ENCODE peak calls at places on chromosomes 13 and 19, in four cellular contexts. E is heart left ventricle, Y is psoas muscle, V is SJSA1. A is an unnamed sample. For H3K36me3, the result is how much of the 10 kb centered on the place peaks cover.

GRCh38 chr19:7767487-7767886 is 4.4 kb downstream of the CLEC4M start:
- DNase-seq in E (no peak), Y (no peak), V (no peak), A (no peak)

GRCh38 chr19:46731007-46731501 is 14.1 kb upstream of the PRKD2 start:
- DNase-seq in E (no peak), Y (no peak), V (peak), A (no peak)

GRCh38 chr13:23050126-23050525 is 130.7 kb upstream of the SGCG start:
- DNase-seq in E (no peak), Y (no peak), V (no peak), A (no peak)

GRCh38 chr19:34316741-34317241 is 48.2 kb upstream of the GPI start:
- DNase-seq in E (no peak), Y (no peak), V (no peak), A (no peak)

GRCh38 chr19:367963-368623 is 23.5 kb upstream of the MIER2 start:
- DNase-seq in E (no peak), Y (no peak), V (peak), A (no peak)

GRCh38 chr13:95128045-95128643 is 173.1 kb downstream of the ABCC4 start:
- DNase-seq in E (no peak), Y (no peak), V (no peak), A (no peak)

GRCh38 chr19:12155324-12155723 is 1.2 kb downstream of the ZNF625 start:
- DNase-seq in E (no peak), Y (no peak), V (no peak), A (no peak)

GRCh38 chr13:60165391-60166099 is 1.8 kb upstream of the DIAPH3 start:
- DNase-seq in E (no peak), Y (no peak), V (no peak), A (no peak)

GRCh38 chr19:8311461-8312260 is 3.5 kb upstream of the CD320 start:
- DNase-seq in E (peak), Y (peak), V (peak), A (no peak)

GRCh38 chr19:51441410-51442390 is 16.6 kb downstream of the SIGLEC8 start:
- DNase-seq in E (no peak), Y (no peak), V (peak), A (peak)

GRCh38 chr19:50820549-50821247 is 2.9 kb downstream of the KLK1 start:
- DNase-seq in E (no peak), Y (no peak), V (no peak), A (no peak)

GRCh38 chr13:28532226-28533048 is 37.5 kb upstream of the FLT1 start:
- DNase-seq in E (peak), Y (peak), V (peak), A (no peak)

DNA sequence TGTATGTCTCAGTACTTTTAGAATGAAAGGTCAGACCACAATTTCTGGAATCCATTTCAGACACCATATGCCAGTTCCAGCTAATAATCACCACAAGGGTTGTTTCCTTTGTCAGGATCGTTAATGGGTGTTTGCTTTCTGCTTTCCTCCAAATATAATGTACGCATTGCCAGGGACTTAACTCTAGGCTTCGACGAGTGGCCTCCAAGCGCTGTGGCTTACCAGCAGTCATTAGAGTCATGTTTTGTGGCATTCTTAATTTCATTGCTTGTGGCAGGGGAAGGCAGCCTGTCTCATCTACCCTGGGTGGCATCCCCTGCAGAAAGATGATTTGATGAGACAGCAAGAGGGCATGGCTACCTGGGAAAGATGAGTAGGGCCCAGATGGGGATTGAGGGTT is 22.5 kb downstream of the SAFB start:
- DNase-seq in E (no peak), Y (no peak), V (no peak), A (no peak)
- H3K36me3 ChIP-seq in E (half or more), Y (under half), V (half or more), A (half or more)

GRCh38 chr13:107865643-107866006 is 349.7 kb downstream of the LIG4 start:
- DNase-seq in E (no peak), Y (no peak), V (no peak), A (no peak)

GRCh38 chr13:107870400-107870799 is 344.9 kb downstream of the LIG4 start:
- DNase-seq in E (no peak), Y (no peak), V (no peak), A (no peak)

GRCh38 chr13:107866666-107867623 is 348.4 kb downstream of the LIG4 start:
- DNase-seq in E (peak), Y (no peak), V (no peak), A (no peak)

GRCh38 chr13:107866007-107866665 is 349.2 kb downstream of the LIG4 start:
- DNase-seq in E (no peak), Y (no peak), V (no peak), A (no peak)

DNA sequence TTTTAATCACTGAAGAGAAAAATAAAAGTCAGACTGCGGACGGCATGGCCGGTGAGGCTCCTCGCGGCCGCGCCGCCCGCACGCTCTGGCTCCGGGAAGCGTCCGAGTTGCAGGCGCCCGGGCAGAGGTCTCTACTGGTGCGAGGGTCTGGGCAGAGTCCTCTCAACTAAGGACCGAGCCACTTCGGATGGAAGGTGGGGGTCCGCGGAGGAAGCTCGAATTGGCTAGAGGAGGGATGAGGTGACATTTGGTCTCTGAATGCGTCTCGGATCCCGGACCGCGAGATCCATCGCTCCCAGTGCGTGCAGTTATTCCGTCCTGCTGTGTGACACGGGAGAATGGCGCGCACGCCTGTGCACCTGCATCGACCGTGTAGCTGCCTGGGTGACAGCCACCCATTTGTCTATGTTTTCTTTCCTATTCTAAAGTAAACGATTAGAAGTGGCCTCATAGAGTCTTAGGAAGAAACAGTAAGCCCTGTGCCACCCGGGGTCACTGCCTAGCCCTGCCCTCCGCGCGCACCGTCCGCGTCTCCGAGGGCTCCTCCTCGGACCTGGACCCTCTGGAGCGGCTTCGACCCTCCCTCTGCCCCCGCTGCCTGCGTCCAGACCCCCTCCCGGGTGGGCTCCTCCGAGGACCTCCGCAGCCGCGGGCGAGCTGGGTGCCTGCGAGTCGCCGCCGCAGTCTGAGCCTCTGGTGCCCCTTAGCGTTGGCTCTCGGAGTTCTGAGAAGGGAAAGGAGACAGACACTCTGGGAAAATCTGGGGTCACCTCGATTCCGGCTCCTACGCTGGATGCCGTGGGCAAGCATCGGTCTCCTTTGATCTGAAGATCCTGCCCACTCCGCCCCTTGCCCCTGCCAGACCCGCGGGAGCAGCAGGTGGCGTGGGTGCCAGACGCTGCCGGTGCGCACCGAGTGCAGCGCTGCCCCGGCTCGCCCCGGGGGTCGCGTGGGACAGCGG is 347.4 kb downstream of the LIG4 start:
- DNase-seq in E (peak), Y (no peak), V (peak), A (no peak)
- H3K4me3 ChIP-seq in E (peak), Y (peak), V (peak), A (no peak)

GRCh38 chr19:21323000-21323399 is 6.2 kb downstream of the ZNF708 start:
- DNase-seq in E (no peak), Y (no peak), V (no peak), A (no peak)
- H3K36me3 ChIP-seq in E (under half), Y (under half), V (under half), A (under half)

DNA sequence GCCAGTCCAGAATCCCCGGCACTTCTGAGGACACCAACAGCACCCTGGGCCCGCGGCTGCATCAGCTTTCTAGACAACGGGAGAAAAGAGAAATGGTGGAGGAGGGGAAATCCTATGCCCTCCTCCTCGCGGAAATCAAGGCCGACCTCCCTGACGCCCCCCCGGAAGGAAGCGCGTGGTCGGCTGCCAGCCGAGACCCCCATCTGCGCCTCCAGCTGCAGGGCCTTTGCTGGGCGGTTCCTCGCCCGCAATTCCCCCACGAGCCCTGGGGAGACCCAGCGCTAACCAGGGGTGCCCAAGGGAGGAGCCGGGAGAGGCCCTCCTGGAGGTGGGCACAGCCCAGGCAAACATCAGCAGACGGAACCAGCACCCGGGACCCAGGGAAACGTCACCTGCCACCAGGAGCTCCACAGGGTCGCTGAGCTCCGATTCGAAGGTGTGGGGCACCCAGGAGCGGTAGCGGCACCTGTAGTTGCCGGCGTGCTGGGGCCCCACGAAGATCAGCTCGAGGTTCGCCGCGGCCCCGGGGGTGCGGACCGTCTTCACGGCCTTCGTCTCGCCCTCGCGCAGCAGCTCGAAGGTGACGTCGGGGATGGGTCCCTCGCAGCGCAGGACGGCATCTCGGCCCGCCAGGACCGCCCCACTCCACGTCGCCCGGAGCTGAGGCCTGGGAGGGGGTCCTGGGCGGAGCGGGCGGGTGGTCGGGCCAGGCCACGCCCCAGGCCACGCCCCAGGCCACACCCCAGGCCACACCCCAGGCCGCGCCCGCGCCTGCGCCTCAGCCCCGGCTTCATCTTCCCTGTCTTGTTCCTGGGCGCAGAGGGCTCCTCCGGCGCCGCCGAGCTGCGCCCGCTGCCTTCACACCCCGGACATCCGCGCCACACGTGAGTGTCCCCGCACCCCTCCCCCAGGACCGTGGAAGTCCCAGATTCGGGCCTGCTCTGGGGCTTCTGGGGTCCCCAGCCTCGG is 6.0 kb downstream of the A1BG start:
- DNase-seq in E (peak), Y (peak), V (peak), A (peak)
- H3K4me3 ChIP-seq in E (peak), Y (peak), V (peak), A (peak)

GRCh38 chr13:114043421-114044053 is 69.7 kb upstream of the C13orf46 start:
- DNase-seq in E (peak), Y (peak), V (peak), A (no peak)
- H3K36me3 ChIP-seq in E (under half), Y (under half), V (under half), A (under half)

GRCh38 chr19:39481229-39481545 is 549 bp downstream of the TIMM50 start:
- DNase-seq in E (no peak), Y (no peak), V (no peak), A (no peak)

GRCh38 chr19:39479916-39480315 is 722 bp upstream of the TIMM50 start:
- DNase-seq in E (no peak), Y (no peak), V (no peak), A (no peak)

GRCh38 chr19:39483141-39483540 is 2.5 kb downstream of the TIMM50 start:
- DNase-seq in E (no peak), Y (no peak), V (no peak), A (no peak)

GRCh38 chr19:39481676-39482075 is 1.0 kb downstream of the TIMM50 start:
- DNase-seq in E (no peak), Y (no peak), V (no peak), A (no peak)

DNA sequence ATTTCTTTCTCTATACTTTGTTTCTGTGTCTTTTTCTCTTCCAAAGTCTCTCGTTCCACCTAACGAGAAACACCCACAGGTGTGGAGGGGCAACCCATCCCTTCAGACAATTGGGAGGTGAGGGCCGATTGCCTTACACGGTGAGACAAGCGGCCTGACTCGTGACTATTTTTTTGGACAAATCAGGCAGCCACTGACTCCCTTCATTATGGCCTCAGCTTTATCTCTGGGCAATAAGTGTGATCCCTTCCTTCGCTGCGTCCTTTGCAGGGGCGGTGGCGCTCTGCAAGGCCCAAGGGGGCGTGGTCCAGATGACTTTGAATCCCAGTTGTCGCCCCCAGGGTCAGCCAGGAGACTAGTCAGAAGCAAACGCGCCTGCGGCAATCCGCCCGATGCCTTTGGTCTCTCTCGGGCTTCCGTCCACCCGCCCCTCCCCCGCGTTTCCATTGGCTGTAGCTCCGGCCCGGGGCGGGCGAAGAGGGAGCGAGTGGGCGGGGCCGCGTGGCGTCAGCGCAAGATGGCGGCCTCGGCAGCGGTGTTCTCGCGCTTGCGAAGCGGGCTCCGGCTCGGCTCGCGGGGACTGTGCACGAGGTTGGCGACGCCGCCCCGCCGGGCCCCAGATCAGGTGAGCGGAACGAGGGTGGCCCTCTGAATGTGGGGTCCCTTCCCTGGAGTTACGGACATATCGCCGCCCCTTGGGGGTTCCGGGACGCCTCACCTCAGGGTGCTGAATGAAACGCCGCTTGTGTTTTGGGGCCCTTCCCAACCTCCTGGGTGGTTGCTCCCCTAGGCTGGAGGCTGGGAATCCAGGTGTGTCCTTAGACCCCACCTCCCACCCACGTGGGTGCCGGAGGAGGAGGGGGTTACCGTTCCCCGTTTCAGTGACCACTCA is at the start of gene TIMM50:
- DNase-seq in E (peak), Y (peak), V (peak), A (peak)
- H3K4me3 ChIP-seq in E (peak), Y (peak), V (peak), A (peak)

DNA sequence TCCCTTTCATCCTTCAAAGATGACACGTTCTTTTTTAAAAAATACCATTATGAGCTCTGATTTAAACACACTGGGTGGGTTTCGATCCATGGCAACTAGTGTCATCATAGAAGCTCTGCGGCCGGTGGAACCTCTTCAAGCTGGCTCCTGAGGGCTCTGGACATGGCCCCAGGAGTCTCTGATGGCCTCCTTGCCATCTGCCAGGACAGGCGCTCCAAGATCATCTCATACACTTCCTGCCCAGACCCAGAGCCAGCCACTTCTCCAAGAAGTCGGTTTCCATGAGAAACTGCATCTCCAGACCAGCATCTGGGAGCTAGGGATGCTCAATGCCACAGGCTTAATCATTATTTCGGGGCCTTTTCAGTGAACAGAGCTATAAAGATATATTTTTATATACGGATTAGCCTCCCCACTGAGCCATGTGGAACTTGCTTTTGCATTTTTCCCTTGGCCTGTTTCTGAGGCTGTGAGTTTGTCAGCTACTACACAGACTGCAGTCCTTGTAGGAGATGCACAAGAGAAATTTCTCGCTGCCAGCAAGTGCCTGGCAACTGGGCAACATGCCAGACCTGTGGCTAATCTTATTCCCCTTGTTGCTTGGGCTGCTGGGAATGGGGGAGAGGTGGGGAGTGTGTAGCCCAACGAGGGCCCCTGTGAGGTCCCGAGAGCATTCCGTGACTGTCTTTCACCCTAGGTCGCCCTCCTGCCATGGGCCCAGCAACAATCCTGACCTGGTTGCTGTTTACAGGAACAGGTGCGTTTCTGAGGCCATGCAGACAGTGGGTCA is 15.9 kb downstream of the SUGP1 start:
- DNase-seq in E (peak), Y (no peak), V (no peak), A (no peak)
- H3K36me3 ChIP-seq in E (half or more), Y (under half), V (half or more), A (half or more)